ENCODE peak calls at places on chromosome 14, in nine cellular contexts. P is stimulated activated effector memory CD8-positive, alpha-beta T cell treated with anti-CD3 and anti-CD28 coated beads, Interleukin-12 subunit alpha, Interleukin-12 subunit beta, amount 100 ng/mL, for 72 hours; R is pancreas; L is left lung; E is Right ventricle myocardium inferior; S is effector memory CD8-positive, alpha-beta T cell; J is upper lobe of left lung; X is gastroesophageal sphincter; M is activated naive CD8-positive, alpha-beta T cell treated with anti-CD3 and anti-CD28 coated beads, Interleukin-2, amount 10 ng/mL, durations not matched to agents 7 days and 5 days. K is an unnamed sample.

GRCh38 chr14:27090716-27091115 is 492.9 kb upstream of the NOVA1 start:
- ATAC-seq in P (no peak), R (no peak), L (no peak), E (no peak), S (no peak), J (no peak), X (no peak), M (no peak), K (no peak)

GRCh38 chr14:102929349-102930137 is 7.1 kb downstream of the AMN start:
- ATAC-seq in P (no peak), R (no peak), L (no peak), E (no peak), S (no peak), J (peak), X (no peak), M (no peak), K (no peak)

GRCh38 chr14:74571901-74572828 is 39.9 kb downstream of the LTBP2 start:
- ATAC-seq in P (peak), R (peak), L (peak), E (no peak), S (no peak), J (peak), X (peak), M (no peak), K (peak)

GRCh38 chr14:88323520-88324199 is 591 bp upstream of the KCNK10 start:
- ATAC-seq in P (no peak), R (peak), L (no peak), E (no peak), S (no peak), J (peak), X (no peak), M (peak), K (no peak)

GRCh38 chr14:102078344-102078743 is 8.5 kb downstream of the HSP90AA1 start:
- ATAC-seq in P (peak), R (no peak), L (no peak), E (no peak), S (no peak), J (no peak), X (no peak), M (no peak), K (no peak)

GRCh38 chr14:64444984-64445845 is 20.1 kb upstream of the AKAP5 start:
- ATAC-seq in P (peak), R (no peak), L (peak), E (no peak), S (peak), J (no peak), X (peak), M (peak), K (peak)

GRCh38 chr14:70013269-70013873 is 134.2 kb downstream of the SMOC1 start:
- ATAC-seq in P (no peak), R (peak), L (no peak), E (no peak), S (no peak), J (no peak), X (no peak), M (no peak), K (peak)

GRCh38 chr14:100329233-100330006 is 6.3 kb downstream of the SLC25A47 start:
- ATAC-seq in P (no peak), R (peak), L (no peak), E (no peak), S (no peak), J (no peak), X (no peak), M (no peak), K (no peak)

GRCh38 chr14:73058923-73059311 is 583 bp downstream of the RBM25 start:
- ATAC-seq in P (no peak), R (peak), L (peak), E (peak), S (no peak), J (peak), X (peak), M (no peak), K (peak)

GRCh38 chr14:76920572-76921175 is 94.5 kb downstream of the LRRC74A start:
- ATAC-seq in P (no peak), R (no peak), L (no peak), E (no peak), S (no peak), J (no peak), X (no peak), M (no peak), K (no peak)

GRCh38 chr14:65482769-65483438 is 70.4 kb downstream of the FUT8 start:
- ATAC-seq in P (no peak), R (no peak), L (no peak), E (no peak), S (no peak), J (no peak), X (no peak), M (no peak), K (no peak)

GRCh38 chr14:41785696-41786095 is 179.0 kb downstream of the LRFN5 start:
- ATAC-seq in P (no peak), R (no peak), L (no peak), E (no peak), S (no peak), J (no peak), X (no peak), M (no peak), K (no peak)

GRCh38 chr14:77094672-77095284 is 3.3 kb upstream of the CIPC start:
- ATAC-seq in P (no peak), R (no peak), L (no peak), E (no peak), S (no peak), J (no peak), X (no peak), M (no peak), K (no peak)

GRCh38 chr14:68961781-68962584 is 17.1 kb downstream of the ACTN1 start:
- ATAC-seq in P (no peak), R (no peak), L (no peak), E (no peak), S (no peak), J (no peak), X (peak), M (no peak), K (no peak)

GRCh38 chr14:100856056-100856950 is 30.4 kb downstream of the MEG3 start:
- ATAC-seq in P (no peak), R (no peak), L (no peak), E (no peak), S (no peak), J (no peak), X (no peak), M (no peak), K (no peak)

GRCh38 chr14:93973607-93974006 is 2.8 kb downstream of the ASB2 start:
- ATAC-seq in P (no peak), R (no peak), L (no peak), E (no peak), S (no peak), J (no peak), X (no peak), M (no peak), K (no peak)

GRCh38 chr14:100654025-100654813 is 67.0 kb upstream of the BEGAIN start:
- ATAC-seq in P (no peak), R (peak), L (peak), E (no peak), S (peak), J (no peak), X (no peak), M (no peak), K (no peak)

GRCh38 chr14:103384450-103385152 is 614 bp upstream of the MARK3 start:
- ATAC-seq in P (no peak), R (no peak), L (peak), E (peak), S (no peak), J (peak), X (no peak), M (no peak), K (no peak)